ENCODE peak calls at places on chromosomes 3 and 15, in six cellular contexts. P is IMR-90, M is H9, O is H1, Y is mesenchymal stem cell, A is trophoblast cell. B is an unnamed sample.

GRCh38 chr3:77475545-77475944 is 435.6 kb downstream of the ROBO2 start:
- DNase-seq in P (no peak), M (no peak), O (no peak), Y (no peak), A (no peak), B (no peak)

GRCh38 chr15:39807791-39808190 is 25.1 kb upstream of the FSIP1 start:
- DNase-seq in P (no peak), M (peak), O (no peak), Y (no peak), A (no peak), B (no peak)

GRCh38 chr3:33658971-33659848 is 58.8 kb downstream of the CLASP2 start:
- DNase-seq in P (peak), M (peak), O (peak), Y (peak), A (peak), B (peak)

GRCh38 chr3:170337420-170337819 is 20.1 kb upstream of the SKIL start:
- DNase-seq in P (no peak), M (no peak), O (no peak), Y (no peak), A (no peak), B (no peak)

GRCh38 chr3:194696702-194697101 is 11.0 kb downstream of the FAM43A start:
- DNase-seq in P (no peak), M (no peak), O (no peak), Y (no peak), A (no peak), B (no peak)

GRCh38 chr3:191237045-191237882 is 38.2 kb downstream of the OSTN start:
- DNase-seq in P (no peak), M (no peak), O (no peak), Y (no peak), A (peak), B (no peak)

GRCh38 chr3:10997196-10997595 is 4.6 kb downstream of the SLC6A1 start:
- DNase-seq in P (no peak), M (no peak), O (no peak), Y (no peak), A (no peak), B (no peak)

GRCh38 chr3:197317250-197317963 is 19.0 kb upstream of the DLG1 start:
- DNase-seq in P (peak), M (no peak), O (no peak), Y (peak), A (peak), B (no peak)

GRCh38 chr15:101461097-101461496 is 28.4 kb downstream of the PCSK6 start:
- DNase-seq in P (no peak), M (no peak), O (no peak), Y (no peak), A (no peak), B (no peak)

GRCh38 chr3:156150434-156151066 is 30.2 kb downstream of the KCNAB1 start:
- DNase-seq in P (peak), M (peak), O (no peak), Y (peak), A (peak), B (peak)

GRCh38 chr3:17632401-17633100 is 109.9 kb downstream of the TBC1D5 start:
- DNase-seq in P (peak), M (no peak), O (no peak), Y (peak), A (peak), B (no peak)

GRCh38 chr3:124985358-124985757 is 50.8 kb upstream of the MUC13 start:
- DNase-seq in P (peak), M (no peak), O (no peak), Y (peak), A (peak), B (no peak)

GRCh38 chr3:128554100-128554464 is 61.1 kb upstream of the GATA2 start:
- DNase-seq in P (peak), M (peak), O (no peak), Y (peak), A (peak), B (no peak)

GRCh38 chr3:78529601-78530000 is 1238.2 kb downstream of the ROBO1 start:
- DNase-seq in P (no peak), M (no peak), O (no peak), Y (no peak), A (peak), B (no peak)

GRCh38 chr3:51269466-51269865 is 115.6 kb upstream of the MANF start:
- DNase-seq in P (no peak), M (no peak), O (no peak), Y (no peak), A (no peak), B (no peak)

GRCh38 chr3:70861234-70861633 is 548.8 kb upstream of the MDFIC2 start:
- DNase-seq in P (peak), M (no peak), O (no peak), Y (peak), A (no peak), B (no peak)

GRCh38 chr3:115958531-115958930 is 335.2 kb downstream of the GAP43 start:
- DNase-seq in P (no peak), M (no peak), O (no peak), Y (no peak), A (no peak), B (no peak)

GRCh38 chr15:73335026-73335425 is 33.7 kb downstream of the HCN4 start:
- DNase-seq in P (no peak), M (no peak), O (no peak), Y (no peak), A (no peak), B (no peak)

GRCh38 chr3:120265989-120266388 is 19.0 kb downstream of the GPR156 start:
- DNase-seq in P (no peak), M (no peak), O (no peak), Y (no peak), A (no peak), B (no peak)

DNA sequence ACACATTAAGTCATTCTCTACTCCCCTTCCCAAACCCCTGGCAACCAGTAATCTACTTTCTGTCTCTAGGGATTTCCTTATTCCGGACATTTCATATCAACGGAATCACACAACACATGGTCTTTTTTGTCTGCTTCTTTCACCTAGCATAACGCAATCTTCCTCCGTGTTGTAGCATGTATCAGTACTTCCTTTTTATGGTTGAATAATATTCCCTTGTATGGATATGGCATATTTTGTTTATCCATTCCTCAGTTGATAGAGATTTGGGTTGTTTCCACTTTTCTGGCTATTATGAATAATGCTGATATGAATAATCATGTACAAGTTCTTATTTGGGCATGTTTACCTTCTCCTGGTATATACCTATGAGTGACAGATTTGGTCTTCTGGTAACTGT is 63.1 kb downstream of the TRANK1 start:
- DNase-seq in P (no peak), M (no peak), O (no peak), Y (no peak), A (no peak), B (no peak)
- H3K14ac ChIP-seq in P (no peak), M (no peak), O (no peak), Y (no peak), A (no peak), B (no peak)

GRCh38 chr15:66745530-66746230 is 43.6 kb downstream of the SMAD6 start:
- DNase-seq in P (no peak), M (no peak), O (no peak), Y (no peak), A (no peak), B (no peak)
- H3K23ac ChIP-seq in P (peak), M (no peak), O (no peak), Y (no peak), A (no peak), B (no peak)

GRCh38 chr3:108475220-108475782 is 35.1 kb downstream of the MYH15 start:
- DNase-seq in P (no peak), M (no peak), O (no peak), Y (no peak), A (no peak), B (no peak)

GRCh38 chr3:108479212-108479611 is 31.2 kb downstream of the MYH15 start:
- DNase-seq in P (no peak), M (no peak), O (no peak), Y (no peak), A (no peak), B (no peak)

GRCh38 chr3:108473711-108474110 is 36.7 kb downstream of the MYH15 start:
- DNase-seq in P (no peak), M (no peak), O (no peak), Y (no peak), A (peak), B (no peak)

GRCh38 chr3:108474581-108474980 is 35.8 kb downstream of the MYH15 start:
- DNase-seq in P (peak), M (no peak), O (no peak), Y (no peak), A (peak), B (no peak)

DNA sequence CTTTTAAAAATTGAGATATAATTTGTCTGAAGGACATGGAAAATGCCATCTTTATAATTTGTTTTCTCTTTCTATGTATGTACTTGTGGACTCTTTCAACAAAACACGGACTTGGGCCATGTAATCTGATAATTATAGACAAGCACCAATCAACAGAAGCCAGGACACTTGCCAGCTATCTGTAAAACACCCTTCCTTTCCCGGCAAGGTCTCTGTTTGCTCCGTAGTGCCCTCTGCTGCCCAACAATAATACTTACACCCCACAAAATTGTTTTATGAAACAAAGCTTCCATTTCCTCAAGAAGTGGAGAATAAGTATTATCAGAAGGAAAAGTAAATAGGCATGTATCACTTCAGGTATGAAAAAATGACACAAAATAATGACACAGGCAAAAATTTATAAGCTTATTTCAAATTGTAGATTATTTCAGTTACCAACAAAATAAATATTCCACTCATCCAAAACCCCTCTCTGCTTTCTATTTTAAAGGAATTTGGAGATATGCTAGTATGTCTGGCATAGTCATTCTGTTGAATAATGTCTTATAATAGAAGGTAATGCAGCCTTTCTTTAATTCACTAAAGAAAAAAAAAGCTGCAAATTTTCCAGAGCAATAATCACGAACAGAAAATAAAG is 32.8 kb downstream of the MYH15 start:
- DNase-seq in P (peak), M (peak), O (no peak), Y (peak), A (peak), B (peak)
- H3K4me2 ChIP-seq in P (no peak), M (no peak), O (no peak), Y (no peak), A (no peak), B (no peak)

GRCh38 chr15:68479406-68479805 is 47.4 kb upstream of the ITGA11 start:
- DNase-seq in P (peak), M (no peak), O (no peak), Y (peak), A (no peak), B (no peak)
- H3K14ac ChIP-seq in P (peak), M (no peak), O (no peak), Y (no peak), A (no peak), B (no peak)

DNA sequence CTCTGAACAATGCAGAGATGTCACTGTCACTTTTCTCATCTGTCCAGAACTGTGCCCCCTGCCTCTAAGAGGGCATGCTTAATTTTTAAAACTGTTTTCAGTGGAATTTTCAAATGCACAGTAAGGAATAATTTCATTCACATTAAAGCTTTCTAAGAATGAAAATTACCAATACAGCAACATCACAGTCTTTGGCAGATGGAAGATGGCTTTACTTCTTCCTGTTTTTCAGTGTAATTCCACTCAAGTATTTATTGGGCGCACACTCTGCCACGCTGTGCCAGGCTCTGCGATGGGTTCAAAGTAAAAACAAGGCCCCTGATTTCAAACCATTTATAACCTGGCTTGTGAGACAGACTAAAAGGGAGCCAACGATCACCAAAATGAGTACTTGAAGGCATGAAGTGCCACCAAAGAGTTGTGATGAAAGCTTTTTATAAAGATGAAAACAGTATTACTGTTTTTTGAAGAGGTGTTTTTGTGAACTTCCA is 984 bp upstream of the TOP2B start:
- DNase-seq in P (no peak), M (no peak), O (no peak), Y (no peak), A (no peak), B (no peak)
- H3K23ac ChIP-seq in P (peak), M (no peak), O (no peak), Y (no peak), A (no peak), B (no peak)

DNA sequence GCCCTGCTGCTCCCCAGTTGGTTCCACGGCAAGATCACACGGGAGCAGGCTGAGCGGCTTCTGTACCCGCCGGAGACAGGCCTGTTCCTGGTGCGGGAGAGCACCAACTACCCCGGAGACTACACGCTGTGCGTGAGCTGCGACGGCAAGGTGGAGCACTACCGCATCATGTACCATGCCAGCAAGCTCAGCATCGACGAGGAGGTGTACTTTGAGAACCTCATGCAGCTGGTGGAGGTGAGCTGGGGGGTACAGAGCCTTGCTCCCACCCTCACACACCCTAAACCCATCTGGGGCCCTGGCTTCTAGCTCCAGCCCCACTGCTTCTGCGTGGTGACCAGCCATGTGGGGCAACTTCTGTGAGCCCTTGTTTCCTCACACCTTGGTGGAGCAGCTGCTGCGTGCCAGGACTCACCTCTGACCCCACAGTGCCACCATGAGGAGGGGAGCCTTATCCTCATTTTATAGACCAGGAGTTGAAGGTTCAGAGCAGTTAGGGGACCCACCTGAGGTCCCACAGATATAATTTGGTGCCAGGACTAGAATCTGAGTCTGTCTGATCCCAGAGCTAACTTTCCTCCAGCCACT is 13.3 kb upstream of the LMAN1L start:
- DNase-seq in P (no peak), M (no peak), O (no peak), Y (no peak), A (no peak), B (no peak)
- H3K4me2 ChIP-seq in P (no peak), M (no peak), O (no peak), Y (no peak), A (no peak), B (no peak)

DNA sequence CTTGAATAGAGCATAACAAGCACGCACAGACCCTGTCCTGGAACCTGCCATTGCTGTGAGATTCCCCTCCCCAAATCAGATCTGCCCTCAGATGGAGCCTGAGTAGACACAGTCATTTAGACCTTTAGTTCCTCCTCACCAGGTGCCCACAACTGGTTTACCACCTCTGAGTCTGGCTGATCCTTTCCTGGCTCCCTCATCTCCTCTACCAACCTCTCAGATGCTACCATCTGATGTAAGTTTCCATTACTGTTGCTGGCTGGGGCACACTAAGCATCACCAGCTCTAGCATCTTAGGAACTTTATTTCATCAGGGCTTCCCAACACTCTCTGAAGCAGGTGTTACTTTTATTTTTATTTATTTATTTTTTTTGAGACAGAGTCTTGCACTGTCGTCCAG is 288.3 kb downstream of the TLE3 start:
- DNase-seq in P (no peak), M (no peak), O (no peak), Y (no peak), A (no peak), B (no peak)
- H3K14ac ChIP-seq in P (no peak), M (no peak), O (no peak), Y (no peak), A (no peak), B (no peak)

B was measured in neuronal stem cell.